ENCODE peak calls at places on chromosomes 2 and 18, in ten cellular contexts. One of them, this sample, is unnamed.

GRCh38 chr2:1556776-1557466 is 143.7 kb downstream of the TPO start:
- DNase-seq in body of pancreas: peak
- DNase-seq in left ventricle myocardium inferior: no peak
- DNase-seq in AG09319: peak
- DNase-seq in hepatocyte: peak
- DNase-seq in brain microvascular endothelial cell: peak
- DNase-seq in GM10248: no peak
- DNase-seq in cardiac muscle cell: no peak
- DNase-seq in astrocyte of the cerebellum: no peak
- DNase-seq in PC-9: no peak
- DNase-seq in this sample: no peak

GRCh38 chr2:168166902-168167510 is 80.4 kb downstream of the STK39 start:
- DNase-seq in body of pancreas: no peak
- DNase-seq in left ventricle myocardium inferior: no peak
- DNase-seq in AG09319: no peak
- DNase-seq in hepatocyte: no peak
- DNase-seq in brain microvascular endothelial cell: peak
- DNase-seq in GM10248: no peak
- DNase-seq in cardiac muscle cell: no peak
- DNase-seq in astrocyte of the cerebellum: no peak
- DNase-seq in PC-9: peak
- DNase-seq in this sample: no peak

GRCh38 chr2:48471048-48471474 is 58.9 kb upstream of the STON1 start:
- DNase-seq in body of pancreas: peak
- DNase-seq in left ventricle myocardium inferior: no peak
- DNase-seq in AG09319: peak
- DNase-seq in hepatocyte: peak
- DNase-seq in brain microvascular endothelial cell: peak
- DNase-seq in GM10248: no peak
- DNase-seq in cardiac muscle cell: peak
- DNase-seq in astrocyte of the cerebellum: peak
- DNase-seq in PC-9: peak
- DNase-seq in this sample: no peak

GRCh38 chr2:152466041-152466440 is 131.1 kb downstream of the FMNL2 start:
- DNase-seq in body of pancreas: no peak
- DNase-seq in left ventricle myocardium inferior: no peak
- DNase-seq in AG09319: no peak
- DNase-seq in hepatocyte: peak
- DNase-seq in brain microvascular endothelial cell: no peak
- DNase-seq in GM10248: peak
- DNase-seq in cardiac muscle cell: no peak
- DNase-seq in astrocyte of the cerebellum: no peak
- DNase-seq in PC-9: no peak
- DNase-seq in this sample: no peak

GRCh38 chr2:141508806-141509595 is 621.8 kb downstream of the LRP1B start:
- DNase-seq in body of pancreas: no peak
- DNase-seq in left ventricle myocardium inferior: no peak
- DNase-seq in AG09319: no peak
- DNase-seq in hepatocyte: no peak
- DNase-seq in brain microvascular endothelial cell: no peak
- DNase-seq in GM10248: no peak
- DNase-seq in cardiac muscle cell: no peak
- DNase-seq in astrocyte of the cerebellum: no peak
- DNase-seq in PC-9: no peak
- DNase-seq in this sample: no peak

GRCh38 chr18:59685501-59685900 is 11.7 kb downstream of the CCBE1 start:
- DNase-seq in body of pancreas: no peak
- DNase-seq in left ventricle myocardium inferior: no peak
- DNase-seq in AG09319: no peak
- DNase-seq in hepatocyte: no peak
- DNase-seq in brain microvascular endothelial cell: no peak
- DNase-seq in GM10248: no peak
- DNase-seq in cardiac muscle cell: no peak
- DNase-seq in astrocyte of the cerebellum: no peak
- DNase-seq in PC-9: no peak
- DNase-seq in this sample: no peak

GRCh38 chr18:12295389-12296086 is 12.5 kb upstream of the TUBB6 start:
- DNase-seq in body of pancreas: no peak
- DNase-seq in left ventricle myocardium inferior: no peak
- DNase-seq in AG09319: no peak
- DNase-seq in hepatocyte: no peak
- DNase-seq in brain microvascular endothelial cell: peak
- DNase-seq in GM10248: no peak
- DNase-seq in cardiac muscle cell: no peak
- DNase-seq in astrocyte of the cerebellum: no peak
- DNase-seq in PC-9: no peak
- DNase-seq in this sample: no peak

GRCh38 chr2:182406221-182406620 is 20.6 kb downstream of the PDE1A start:
- DNase-seq in body of pancreas: no peak
- DNase-seq in left ventricle myocardium inferior: no peak
- DNase-seq in AG09319: no peak
- DNase-seq in hepatocyte: no peak
- DNase-seq in brain microvascular endothelial cell: no peak
- DNase-seq in GM10248: no peak
- DNase-seq in cardiac muscle cell: no peak
- DNase-seq in astrocyte of the cerebellum: no peak
- DNase-seq in PC-9: no peak
- DNase-seq in this sample: no peak

GRCh38 chr2:119941981-119942513 is 70.8 kb upstream of the EPB41L5 start:
- DNase-seq in body of pancreas: no peak
- DNase-seq in left ventricle myocardium inferior: no peak
- DNase-seq in AG09319: no peak
- DNase-seq in hepatocyte: no peak
- DNase-seq in brain microvascular endothelial cell: no peak
- DNase-seq in GM10248: no peak
- DNase-seq in cardiac muscle cell: no peak
- DNase-seq in astrocyte of the cerebellum: no peak
- DNase-seq in PC-9: no peak
- DNase-seq in this sample: no peak

GRCh38 chr2:185583058-185583816 is 155.4 kb upstream of the FSIP2 start:
- DNase-seq in body of pancreas: no peak
- DNase-seq in left ventricle myocardium inferior: no peak
- DNase-seq in AG09319: no peak
- DNase-seq in hepatocyte: no peak
- DNase-seq in brain microvascular endothelial cell: no peak
- DNase-seq in GM10248: no peak
- DNase-seq in cardiac muscle cell: no peak
- DNase-seq in astrocyte of the cerebellum: peak
- DNase-seq in PC-9: peak
- DNase-seq in this sample: no peak

GRCh38 chr2:134508396-134508795 is 210.4 kb downstream of the TMEM163 start:
- DNase-seq in body of pancreas: no peak
- DNase-seq in left ventricle myocardium inferior: no peak
- DNase-seq in AG09319: no peak
- DNase-seq in hepatocyte: no peak
- DNase-seq in brain microvascular endothelial cell: no peak
- DNase-seq in GM10248: no peak
- DNase-seq in cardiac muscle cell: no peak
- DNase-seq in astrocyte of the cerebellum: no peak
- DNase-seq in PC-9: no peak
- DNase-seq in this sample: no peak

GRCh38 chr2:238701907-238702206 is 146.0 kb upstream of the TWIST2 start:
- DNase-seq in body of pancreas: no peak
- DNase-seq in left ventricle myocardium inferior: no peak
- DNase-seq in AG09319: no peak
- DNase-seq in hepatocyte: no peak
- DNase-seq in brain microvascular endothelial cell: no peak
- DNase-seq in GM10248: no peak
- DNase-seq in cardiac muscle cell: no peak
- DNase-seq in astrocyte of the cerebellum: no peak
- DNase-seq in PC-9: no peak
- DNase-seq in this sample: no peak

GRCh38 chr2:124437811-124438210 is 412.7 kb downstream of the CNTNAP5 start:
- DNase-seq in body of pancreas: no peak
- DNase-seq in left ventricle myocardium inferior: no peak
- DNase-seq in AG09319: no peak
- DNase-seq in hepatocyte: peak
- DNase-seq in brain microvascular endothelial cell: no peak
- DNase-seq in GM10248: no peak
- DNase-seq in cardiac muscle cell: peak
- DNase-seq in astrocyte of the cerebellum: no peak
- DNase-seq in PC-9: no peak
- DNase-seq in this sample: no peak

GRCh38 chr18:46097378-46097852 is 681 bp downstream of the ATP5F1A start:
- DNase-seq in body of pancreas: no peak
- DNase-seq in left ventricle myocardium inferior: no peak
- DNase-seq in AG09319: no peak
- DNase-seq in hepatocyte: no peak
- DNase-seq in brain microvascular endothelial cell: no peak
- DNase-seq in GM10248: no peak
- DNase-seq in cardiac muscle cell: peak
- DNase-seq in astrocyte of the cerebellum: no peak
- DNase-seq in PC-9: no peak
- DNase-seq in this sample: no peak

GRCh38 chr2:165927353-165927752 is 26.2 kb downstream of the TTC21B start:
- DNase-seq in body of pancreas: no peak
- DNase-seq in left ventricle myocardium inferior: no peak
- DNase-seq in AG09319: no peak
- DNase-seq in hepatocyte: no peak
- DNase-seq in brain microvascular endothelial cell: no peak
- DNase-seq in GM10248: no peak
- DNase-seq in cardiac muscle cell: no peak
- DNase-seq in astrocyte of the cerebellum: no peak
- DNase-seq in PC-9: no peak
- DNase-seq in this sample: no peak

GRCh38 chr2:148391324-148391723 is 253.2 kb upstream of the EPC2 start:
- DNase-seq in body of pancreas: no peak
- DNase-seq in left ventricle myocardium inferior: no peak
- DNase-seq in AG09319: peak
- DNase-seq in hepatocyte: no peak
- DNase-seq in brain microvascular endothelial cell: no peak
- DNase-seq in GM10248: no peak
- DNase-seq in cardiac muscle cell: no peak
- DNase-seq in astrocyte of the cerebellum: peak
- DNase-seq in PC-9: peak
- DNase-seq in this sample: no peak

GRCh38 chr2:237315170-237315880 is 98.6 kb downstream of the COL6A3 start:
- DNase-seq in body of pancreas: peak
- DNase-seq in left ventricle myocardium inferior: peak
- DNase-seq in AG09319: peak
- DNase-seq in hepatocyte: peak
- DNase-seq in brain microvascular endothelial cell: peak
- DNase-seq in GM10248: no peak
- DNase-seq in cardiac muscle cell: peak
- DNase-seq in astrocyte of the cerebellum: peak
- DNase-seq in PC-9: no peak
- DNase-seq in this sample: no peak

GRCh38 chr2:41846962-41847361 is 200.9 kb upstream of the PKDCC start:
- DNase-seq in body of pancreas: no peak
- DNase-seq in left ventricle myocardium inferior: no peak
- DNase-seq in AG09319: no peak
- DNase-seq in hepatocyte: no peak
- DNase-seq in brain microvascular endothelial cell: no peak
- DNase-seq in GM10248: no peak
- DNase-seq in cardiac muscle cell: no peak
- DNase-seq in astrocyte of the cerebellum: no peak
- DNase-seq in PC-9: no peak
- DNase-seq in this sample: no peak

GRCh38 chr18:10300739-10301138 is 153.7 kb upstream of the APCDD1 start:
- DNase-seq in body of pancreas: no peak
- DNase-seq in left ventricle myocardium inferior: no peak
- DNase-seq in AG09319: no peak
- DNase-seq in hepatocyte: no peak
- DNase-seq in brain microvascular endothelial cell: no peak
- DNase-seq in GM10248: no peak
- DNase-seq in cardiac muscle cell: no peak
- DNase-seq in astrocyte of the cerebellum: no peak
- DNase-seq in PC-9: no peak
- DNase-seq in this sample: no peak

GRCh38 chr18:67104700-67105284 is 411.7 kb downstream of the DSEL start:
- DNase-seq in body of pancreas: peak
- DNase-seq in left ventricle myocardium inferior: peak
- DNase-seq in AG09319: peak
- DNase-seq in hepatocyte: peak
- DNase-seq in brain microvascular endothelial cell: peak
- DNase-seq in GM10248: peak
- DNase-seq in cardiac muscle cell: peak
- DNase-seq in astrocyte of the cerebellum: peak
- DNase-seq in PC-9: peak
- DNase-seq in this sample: no peak
- TF ChIP-seq CTCF in body of pancreas: peak
- TF ChIP-seq CTCF in left ventricle myocardium inferior: peak
- TF ChIP-seq CTCF in AG09319: peak
- TF ChIP-seq CTCF in hepatocyte: peak
- TF ChIP-seq CTCF in brain microvascular endothelial cell: peak
- TF ChIP-seq CTCF in GM10248: peak
- TF ChIP-seq CTCF in cardiac muscle cell: peak
- TF ChIP-seq CTCF in astrocyte of the cerebellum: peak
- TF ChIP-seq CTCF in PC-9: peak
- TF ChIP-seq CTCF in this sample: no peak

DNA sequence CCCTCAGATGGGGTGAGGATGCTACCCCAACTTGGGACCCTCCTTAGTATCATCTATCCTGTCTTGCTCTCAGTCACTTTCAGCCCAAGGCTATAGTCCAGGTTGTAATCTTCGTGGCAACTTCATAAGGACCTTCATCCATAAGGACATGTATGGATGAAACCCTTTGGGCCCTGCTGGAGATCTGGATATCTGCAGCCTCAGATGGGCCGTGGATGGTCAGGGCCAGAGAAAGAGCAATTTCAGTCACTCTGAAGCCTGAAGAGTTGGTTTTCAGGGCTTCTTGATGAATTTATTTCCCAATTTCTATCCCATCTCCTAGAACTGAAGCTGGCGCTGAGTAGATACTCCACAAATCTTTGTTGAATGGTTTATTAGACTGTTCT is 28.7 kb downstream of the RHOB start:
- DNase-seq in body of pancreas: no peak
- DNase-seq in left ventricle myocardium inferior: no peak
- DNase-seq in AG09319: no peak
- DNase-seq in hepatocyte: no peak
- DNase-seq in brain microvascular endothelial cell: no peak
- DNase-seq in GM10248: no peak
- DNase-seq in cardiac muscle cell: no peak
- DNase-seq in astrocyte of the cerebellum: no peak
- DNase-seq in PC-9: peak
- DNase-seq in this sample: no peak
- TF ChIP-seq CTCF in body of pancreas: no peak
- TF ChIP-seq CTCF in left ventricle myocardium inferior: no peak
- TF ChIP-seq CTCF in AG09319: no peak
- TF ChIP-seq CTCF in hepatocyte: no peak
- TF ChIP-seq CTCF in brain microvascular endothelial cell: peak
- TF ChIP-seq CTCF in GM10248: no peak
- TF ChIP-seq CTCF in cardiac muscle cell: no peak
- TF ChIP-seq CTCF in astrocyte of the cerebellum: no peak
- TF ChIP-seq CTCF in PC-9: no peak
- TF ChIP-seq CTCF in this sample: no peak

GRCh38 chr2:98778153-98778552 is 47.2 kb upstream of the MGAT4A start:
- DNase-seq in body of pancreas: no peak
- DNase-seq in left ventricle myocardium inferior: no peak
- DNase-seq in AG09319: no peak
- DNase-seq in hepatocyte: no peak
- DNase-seq in brain microvascular endothelial cell: no peak
- DNase-seq in GM10248: no peak
- DNase-seq in cardiac muscle cell: no peak
- DNase-seq in astrocyte of the cerebellum: no peak
- DNase-seq in PC-9: no peak
- DNase-seq in this sample: no peak
- TF ChIP-seq CTCF in body of pancreas: no peak
- TF ChIP-seq CTCF in left ventricle myocardium inferior: no peak
- TF ChIP-seq CTCF in AG09319: no peak
- TF ChIP-seq CTCF in hepatocyte: no peak
- TF ChIP-seq CTCF in brain microvascular endothelial cell: no peak
- TF ChIP-seq CTCF in GM10248: no peak
- TF ChIP-seq CTCF in cardiac muscle cell: no peak
- TF ChIP-seq CTCF in astrocyte of the cerebellum: no peak
- TF ChIP-seq CTCF in PC-9: no peak
- TF ChIP-seq CTCF in this sample: no peak

GRCh38 chr2:170005702-170006101 is 172.2 kb upstream of the MYO3B start:
- DNase-seq in body of pancreas: no peak
- DNase-seq in left ventricle myocardium inferior: no peak
- DNase-seq in AG09319: no peak
- DNase-seq in hepatocyte: no peak
- DNase-seq in brain microvascular endothelial cell: no peak
- DNase-seq in GM10248: no peak
- DNase-seq in cardiac muscle cell: no peak
- DNase-seq in astrocyte of the cerebellum: no peak
- DNase-seq in PC-9: no peak
- DNase-seq in this sample: no peak
- TF ChIP-seq CTCF in body of pancreas: no peak
- TF ChIP-seq CTCF in left ventricle myocardium inferior: no peak
- TF ChIP-seq CTCF in AG09319: no peak
- TF ChIP-seq CTCF in hepatocyte: no peak
- TF ChIP-seq CTCF in brain microvascular endothelial cell: no peak
- TF ChIP-seq CTCF in GM10248: no peak
- TF ChIP-seq CTCF in cardiac muscle cell: no peak
- TF ChIP-seq CTCF in astrocyte of the cerebellum: no peak
- TF ChIP-seq CTCF in PC-9: no peak
- TF ChIP-seq CTCF in this sample: no peak